ENCODE peak calls at places on chromosomes 12 and 14, in six cellular contexts. G, K, F, P, E and S are unnamed samples.

GRCh38 chr12:125222876-125223275 is 157.6 kb downstream of the AACS start:
- DNase-seq in E (no peak), F (no peak), P (no peak), K (no peak), G (peak), S (no peak)

GRCh38 chr12:13817131-13817530 is 164.3 kb downstream of the GRIN2B start:
- DNase-seq in E (no peak), G (no peak), K (peak), F (no peak), P (no peak), S (no peak)

GRCh38 chr12:6229823-6230222 is 29.6 kb downstream of the CD9 start:
- DNase-seq in E (peak), F (peak), K (peak), G (no peak), P (no peak), S (peak)

GRCh38 chr12:109134186-109134917 is 18.0 kb downstream of the ACACB start:
- DNase-seq in P (peak), K (peak), E (no peak), G (no peak), F (no peak), S (peak)

GRCh38 chr14:72783741-72784140 is 110.2 kb downstream of the DPF3 start:
- DNase-seq in K (peak), G (no peak), F (no peak), P (no peak), E (no peak), S (no peak)

GRCh38 chr14:49593016-49593415 is 5.7 kb upstream of the LRR1 start:
- DNase-seq in E (no peak), K (no peak), P (no peak), F (no peak), G (no peak), S (no peak)

GRCh38 chr12:111672822-111673381 is 12.9 kb downstream of the BRAP start:
- DNase-seq in E (no peak), F (no peak), P (no peak), K (no peak), G (no peak), S (no peak)

GRCh38 chr12:49741882-49742620 is 694 bp downstream of the TMBIM6 start:
- DNase-seq in K (peak), P (peak), E (peak), F (peak), G (peak), S (peak)

GRCh38 chr12:100554608-100555077 is 18.8 kb upstream of the GAS2L3 start:
- DNase-seq in F (peak), G (peak), E (no peak), K (peak), P (no peak), S (no peak)

GRCh38 chr14:96094211-96094610 is 55.0 kb downstream of the C14orf132 start:
- DNase-seq in F (no peak), G (no peak), P (no peak), E (no peak), K (no peak), S (no peak)

GRCh38 chr14:75989134-75989533 is 3.6 kb downstream of the IFT43 start:
- DNase-seq in F (peak), P (no peak), E (no peak), K (peak), G (no peak), S (peak)

GRCh38 chr12:47082963-47083621 is 3.3 kb upstream of the AMIGO2 start:
- DNase-seq in F (peak), K (no peak), G (peak), E (peak), P (no peak), S (no peak)

GRCh38 chr14:54489731-54490447 is 1.1 kb upstream of the GMFB start:
- DNase-seq in F (no peak), E (no peak), P (no peak), K (no peak), G (peak), S (no peak)
- H3K27ac ChIP-seq in F (peak), E (peak), P (peak), K (no peak), G (peak), S (peak)

GRCh38 chr14:89430271-89430620 is 13.2 kb upstream of the FOXN3 start:
- DNase-seq in E (no peak), P (no peak), G (no peak), K (no peak), F (no peak), S (no peak)

GRCh38 chr14:89429206-89430091 is 12.4 kb upstream of the FOXN3 start:
- DNase-seq in E (no peak), F (peak), P (no peak), G (peak), K (no peak), S (peak)

GRCh38 chr14:89427426-89428162 is 10.6 kb upstream of the FOXN3 start:
- DNase-seq in E (no peak), K (no peak), G (no peak), F (no peak), P (no peak), S (peak)

GRCh38 chr14:89428556-89429196 is 11.6 kb upstream of the FOXN3 start:
- DNase-seq in K (peak), E (no peak), F (no peak), P (no peak), G (no peak), S (peak)

DNA sequence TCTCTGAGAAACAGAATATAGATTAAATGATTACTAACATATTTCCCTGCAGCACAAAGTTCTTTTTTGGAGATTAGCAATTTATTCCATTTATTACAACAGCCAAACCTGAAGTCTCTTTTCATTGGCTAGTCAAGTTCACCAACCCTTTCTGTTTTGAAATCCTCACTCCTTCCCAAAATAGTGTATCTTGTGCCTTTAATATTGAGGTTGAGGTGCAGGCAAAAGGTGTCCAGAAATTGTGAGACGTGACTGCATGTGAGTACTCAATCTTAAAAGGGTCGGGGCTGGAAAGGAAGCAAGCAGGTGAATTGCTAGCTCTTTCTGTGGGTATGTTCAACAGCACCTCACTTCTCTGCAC is 11.1 kb upstream of the FOXN3 start:
- DNase-seq in G (no peak), E (no peak), F (no peak), K (no peak), P (no peak), S (no peak)
- H3K4me3 ChIP-seq in G (no peak), E (no peak), F (no peak), K (no peak), P (no peak), S (no peak)

GRCh38 chr12:116937640-116938039 is 26.9 kb downstream of the FBXW8 start:
- DNase-seq in F (no peak), P (no peak), E (no peak), K (no peak), G (peak), S (peak)
- TF ChIP-seq CTCF in F (no peak), P (no peak), E (no peak), K (no peak), G (no peak), S (no peak)

DNA sequence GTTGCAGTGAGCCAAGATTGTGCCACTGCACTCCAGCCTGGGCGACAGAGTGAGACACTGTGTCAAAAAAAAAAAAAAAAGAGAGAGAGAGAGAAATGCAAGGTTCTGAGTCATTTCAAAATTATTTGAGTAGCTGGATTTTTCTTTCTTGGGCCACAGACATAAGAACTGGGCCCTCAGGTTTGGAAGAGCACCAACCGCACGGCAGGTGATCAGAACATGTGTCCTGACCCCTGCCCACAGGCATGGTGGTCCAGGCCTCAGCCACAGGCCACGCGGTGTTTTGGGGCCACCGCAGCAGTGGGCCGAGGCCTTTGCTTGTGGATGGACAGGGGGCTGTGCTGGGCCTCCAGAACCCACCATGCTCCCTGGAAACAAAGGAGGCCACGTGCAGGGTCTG is 126.7 kb downstream of the CALM1 start:
- DNase-seq in G (no peak), K (no peak), E (no peak), P (no peak), F (no peak), S (no peak)
- H3K27ac ChIP-seq in G (no peak), K (peak), E (no peak), P (peak), F (no peak), S (peak)